ENCODE peak calls at places on chromosome 11, in four cellular contexts. I, W, T and X are unnamed samples.
A peak's percentile ranks its signal among the peaks of the same experiment; 100 is the strongest.

GRCh38 chr11:61967924-61968757 is 707 bp upstream of the FTH1 start:
- DNase-seq in W (peak; percentile 22), T (no peak), I (no peak), X (no peak)

GRCh38 chr11:112248216-112248615 is 12.4 kb downstream of the PLET1 start:
- DNase-seq in W (peak; percentile 29), I (peak; percentile 89), T (peak; percentile 49), X (no peak)

GRCh38 chr11:128733440-128734115 is 39.7 kb downstream of the FLI1 start:
- DNase-seq in I (peak; percentile 66), T (peak; percentile 60), W (peak; percentile 33), X (peak; percentile 60)

GRCh38 chr11:107591446-107592236 is 694 bp downstream of the ELMOD1 start:
- DNase-seq in W (peak; percentile 5), T (peak; percentile 36), I (no peak), X (peak; percentile 29)

GRCh38 chr11:1825785-1826451 is 8.9 kb upstream of the SYT8 start:
- DNase-seq in I (no peak), W (no peak), T (no peak), X (no peak)

GRCh38 chr11:65182258-65183170 is 786 bp downstream of the CAPN1 start:
- DNase-seq in I (no peak), T (peak; percentile 50), W (peak; percentile 19), X (no peak)

GRCh38 chr11:3003396-3004231 is 11.5 kb upstream of the NAP1L4 start:
- DNase-seq in I (no peak), W (peak; percentile 82), T (no peak), X (no peak)

GRCh38 chr11:114438303-114438702 is 964 bp upstream of the REXO2 start:
- DNase-seq in W (peak; percentile 82), I (peak; percentile 4), T (peak; percentile 15), X (no peak)

GRCh38 chr11:28697920-28698827 is 590.0 kb downstream of the METTL15 start:
- DNase-seq in I (peak; percentile 61), W (peak; percentile 8), T (peak; percentile 46), X (peak; percentile 81)

GRCh38 chr11:122706261-122706660 is 50.7 kb downstream of the UBASH3B start:
- DNase-seq in I (peak; percentile 78), T (peak; percentile 90), W (peak; percentile 64), X (no peak)

GRCh38 chr11:121892863-121893262 is 223.2 kb downstream of the BLID start:
- DNase-seq in I (peak; percentile 56), W (no peak), T (peak; percentile 34), X (no peak)

GRCh38 chr11:130897262-130898182 is 18.8 kb downstream of the SNX19 start:
- DNase-seq in I (peak; percentile 99), W (no peak), T (no peak), X (no peak)

GRCh38 chr11:125364085-125364822 is 131.8 kb downstream of the FEZ1 start:
- DNase-seq in T (peak; percentile 60), I (peak; percentile 81), W (no peak), X (no peak)

GRCh38 chr11:102495161-102496042 is 35.1 kb downstream of the MMP7 start:
- DNase-seq in I (peak; percentile 88), T (peak; percentile 85), W (peak; percentile 64), X (peak; percentile 78)
- H3K9me3 ChIP-seq in I (no peaks in the 10 kb centered on the region), T (no peaks in the 10 kb centered on the region), W (no peaks in the 10 kb centered on the region), X (no peaks in the 10 kb centered on the region)

GRCh38 chr11:66310324-66310723 is 6.5 kb downstream of the CD248 start:
- DNase-seq in T (no peak), W (no peak), I (no peak), X (no peak)
- H2BK5ac ChIP-seq in T (no peak overlapping the region), W (no peak overlapping the region), I (no peak overlapping the region), X (no peak overlapping the region)

GRCh38 chr11:16610213-16610737 is 128.2 kb upstream of the C11orf58 start:
- DNase-seq in W (no peak), T (no peak), I (no peak), X (no peak)
- H3K23ac ChIP-seq in W (no peak overlapping the region), T (no peak overlapping the region), I (no peak overlapping the region), X (no peak overlapping the region)

GRCh38 chr11:50246699-50247098 is 214.0 kb downstream of the OR4C45 start:
- DNase-seq in W (no peak), T (no peak), I (no peak), X (no peak)
- H3K9me3 ChIP-seq in W (peaks cover 20% of the 10 kb centered on the region), T (peaks cover 3% of the 10 kb centered on the region), I (peaks cover 13% of the 10 kb centered on the region), X (no peaks in the 10 kb centered on the region)

GRCh38 chr11:47356129-47356997 is 3.9 kb upstream of the MYBPC3 start:
- DNase-seq in I (no peak), W (no peak), T (no peak), X (no peak)
- H2BK5ac ChIP-seq in I (peak overlapping the region; percentile 37), W (no peak overlapping the region), T (no peak overlapping the region), X (no peak overlapping the region)